ENCODE peak calls at places on chromosomes 6 and 20, in five cellular contexts. G is mucosa of descending colon, U is fibroblast of lung, S is AG04450, H is epithelial cell of esophagus. M is an unnamed sample.

GRCh38 chr6:105207524-105208269 is 27.9 kb upstream of the POPDC3 start:
- DNase-seq in U (no peak), S (no peak), H (peak), G (no peak), M (no peak)

GRCh38 chr6:166471797-166472260 is 89.1 kb upstream of the MPC1 start:
- DNase-seq in U (no peak), H (no peak), G (no peak), S (no peak), M (no peak)

GRCh38 chr6:11094411-11094851 is 797 bp downstream of the SMIM13 start:
- DNase-seq in U (peak), H (peak), S (no peak), G (peak), M (no peak)

GRCh38 chr6:33082702-33083101 is 6.9 kb downstream of the HLA-DPB1 start:
- DNase-seq in U (peak), G (no peak), S (no peak), H (peak), M (no peak)

GRCh38 chr6:109483744-109484075 is 691 bp upstream of the ZBTB24 start:
- DNase-seq in H (no peak), U (peak), G (no peak), S (no peak), M (no peak)

GRCh38 chr6:56860466-56860865 is 94.4 kb upstream of the BEND6 start:
- DNase-seq in H (peak), U (peak), G (no peak), S (no peak), M (no peak)

GRCh38 chr6:130602151-130602770 is 224.9 kb upstream of the SMLR1 start:
- DNase-seq in S (peak), H (peak), U (peak), G (no peak), M (peak)

GRCh38 chr6:89797317-89797716 is 22.3 kb downstream of the MDN1 start:
- DNase-seq in U (peak), S (peak), G (no peak), H (no peak), M (no peak)

GRCh38 chr6:14796974-14797762 is 448.7 kb upstream of the JARID2 start:
- DNase-seq in U (peak), S (no peak), G (no peak), H (peak), M (no peak)

GRCh38 chr6:119390276-119390793 is 40.8 kb upstream of the MAN1A1 start:
- DNase-seq in G (no peak), S (no peak), U (no peak), H (peak), M (no peak)

GRCh38 chr6:68139130-68139529 is 496.0 kb upstream of the ADGRB3 start:
- DNase-seq in G (no peak), S (no peak), U (no peak), H (no peak), M (no peak)

GRCh38 chr6:148332088-148332487 is 10.6 kb upstream of the SASH1 start:
- DNase-seq in G (no peak), U (no peak), S (no peak), H (peak), M (no peak)

GRCh38 chr6:37218501-37218900 is 39.1 kb upstream of the TBC1D22B start:
- DNase-seq in U (no peak), G (no peak), S (no peak), H (no peak), M (no peak)

GRCh38 chr6:37221585-37222124 is 35.9 kb upstream of the TBC1D22B start:
- DNase-seq in U (no peak), S (no peak), G (no peak), H (no peak), M (no peak)

GRCh38 chr6:37222992-37223391 is 34.6 kb upstream of the TBC1D22B start:
- DNase-seq in G (no peak), S (no peak), H (no peak), U (no peak), M (no peak)

GRCh38 chr6:37225350-37226169 is 32.0 kb upstream of the TBC1D22B start:
- DNase-seq in G (no peak), H (no peak), U (no peak), S (no peak), M (no peak)

DNA sequence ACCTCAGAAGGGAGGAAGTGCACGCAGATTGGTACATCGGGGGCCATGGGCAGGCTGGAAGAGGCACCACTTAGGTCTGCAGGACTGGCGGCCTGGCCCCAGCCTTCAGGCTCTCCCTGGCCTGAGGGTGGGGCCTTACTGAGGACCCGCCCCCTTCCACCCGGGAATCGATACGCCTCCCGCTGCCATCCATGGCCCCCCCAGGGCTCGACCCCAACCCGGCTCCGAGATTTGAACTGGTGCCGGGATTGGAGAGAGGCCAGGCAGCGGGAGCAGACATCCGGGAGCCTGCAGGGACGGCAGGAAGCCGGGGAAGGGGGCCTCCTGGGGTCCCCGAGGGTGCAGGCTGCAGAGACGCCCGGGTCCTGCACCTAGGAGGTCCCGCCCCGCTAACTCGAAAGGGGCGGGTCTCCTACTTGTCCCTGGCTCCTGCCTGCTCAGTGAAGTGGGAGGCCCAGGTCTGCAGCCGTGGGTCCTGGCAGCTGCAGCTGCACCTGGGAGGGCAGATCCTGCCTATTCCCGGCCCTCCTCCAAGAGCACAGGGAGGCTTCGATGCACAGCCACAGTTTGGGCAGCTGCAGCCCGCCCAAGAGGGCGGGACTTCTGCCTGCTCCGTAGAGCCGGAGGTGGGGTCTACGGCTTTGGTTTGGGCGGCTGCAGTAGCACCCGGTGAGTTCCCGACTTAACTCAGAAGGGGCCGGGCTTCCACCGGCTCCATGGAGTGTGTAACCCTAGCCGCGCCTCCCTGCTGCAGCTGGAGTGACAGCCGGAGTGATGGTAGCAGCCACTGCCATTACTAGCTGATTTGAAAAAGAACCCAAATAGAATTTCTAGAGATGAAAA is 35.2 kb upstream of the TBC1D22B start:
- DNase-seq in G (peak), S (no peak), U (peak), H (peak), M (peak)
- TF ChIP-seq CTCF in G (no peak), S (no peak), U (no peak), H (no peak), M (no peak)

GRCh38 chr6:16063580-16063979 is 65.3 kb upstream of the MYLIP start:
- DNase-seq in S (no peak), H (no peak), U (no peak), G (no peak), M (no peak)

GRCh38 chr6:16061833-16062232 is 67.1 kb upstream of the MYLIP start:
- DNase-seq in U (no peak), H (no peak), S (no peak), G (no peak), M (no peak)

GRCh38 chr6:16069222-16069621 is 59.7 kb upstream of the MYLIP start:
- DNase-seq in U (no peak), H (no peak), G (no peak), S (no peak), M (no peak)

GRCh38 chr6:16067568-16067967 is 61.3 kb upstream of the MYLIP start:
- DNase-seq in S (no peak), G (no peak), H (peak), U (no peak), M (no peak)

DNA sequence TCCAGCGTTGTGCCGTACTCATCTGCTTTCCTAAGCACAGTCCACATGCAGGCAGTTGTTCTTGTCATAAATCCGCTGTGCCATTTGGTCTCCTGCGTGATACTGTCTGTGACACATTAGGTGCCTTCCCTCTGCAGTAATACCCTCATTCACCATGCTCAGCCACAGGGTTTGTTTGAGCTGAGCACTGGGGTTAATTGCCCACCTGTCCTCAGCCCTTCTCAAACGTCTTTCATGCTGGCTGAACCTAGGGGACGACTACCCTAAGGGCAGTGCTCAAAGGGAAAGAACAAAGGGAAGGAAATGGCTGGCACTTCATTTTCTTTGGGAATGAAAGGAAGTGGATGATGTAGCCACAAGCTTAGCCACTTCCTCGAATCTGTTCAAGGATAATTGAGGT is 64.2 kb upstream of the MYLIP start:
- DNase-seq in H (no peak), G (no peak), U (no peak), S (no peak), M (no peak)
- H3K4me3 ChIP-seq in H (no peak), G (no peak), U (no peak), S (no peak), M (no peak)

GRCh38 chr6:132253906-132254305 is 147.4 kb downstream of the MOXD1 start:
- DNase-seq in H (no peak), G (no peak), S (no peak), U (no peak), M (no peak)

GRCh38 chr6:132257561-132257960 is 143.7 kb downstream of the MOXD1 start:
- DNase-seq in H (peak), U (no peak), S (no peak), G (no peak), M (no peak)

GRCh38 chr6:132259070-132259469 is 142.2 kb downstream of the MOXD1 start:
- DNase-seq in U (peak), G (no peak), H (peak), S (no peak), M (no peak)

GRCh38 chr6:132253211-132253610 is 148.1 kb downstream of the MOXD1 start:
- DNase-seq in U (no peak), S (no peak), G (no peak), H (no peak), M (no peak)

GRCh38 chr6:132256457-132256856 is 144.8 kb downstream of the MOXD1 start:
- DNase-seq in U (no peak), S (no peak), G (no peak), H (no peak), M (no peak)
- TF ChIP-seq CTCF in U (no peak), S (no peak), G (no peak), H (no peak), M (no peak)

GRCh38 chr6:28710466-28711191 is 184.9 kb downstream of the GPX5 start:
- DNase-seq in S (no peak), G (no peak), U (peak), H (peak), M (no peak)
- H3K4me3 ChIP-seq in S (no peak), G (no peak), U (no peak), H (no peak), M (no peak)

GRCh38 chr20:17749979-17750721 is 50.4 kb downstream of the BANF2 start:
- DNase-seq in U (peak), S (no peak), H (peak), G (no peak), M (no peak)

GRCh38 chr20:17752452-17752851 is 52.7 kb downstream of the BANF2 start:
- DNase-seq in S (no peak), H (no peak), U (no peak), G (no peak), M (no peak)

GRCh38 chr20:17749628-17749978 is 49.8 kb downstream of the BANF2 start:
- DNase-seq in H (no peak), S (no peak), U (no peak), G (no peak), M (no peak)

GRCh38 chr20:17750722-17751045 is 50.9 kb downstream of the BANF2 start:
- DNase-seq in S (no peak), U (no peak), G (no peak), H (no peak), M (no peak)

DNA sequence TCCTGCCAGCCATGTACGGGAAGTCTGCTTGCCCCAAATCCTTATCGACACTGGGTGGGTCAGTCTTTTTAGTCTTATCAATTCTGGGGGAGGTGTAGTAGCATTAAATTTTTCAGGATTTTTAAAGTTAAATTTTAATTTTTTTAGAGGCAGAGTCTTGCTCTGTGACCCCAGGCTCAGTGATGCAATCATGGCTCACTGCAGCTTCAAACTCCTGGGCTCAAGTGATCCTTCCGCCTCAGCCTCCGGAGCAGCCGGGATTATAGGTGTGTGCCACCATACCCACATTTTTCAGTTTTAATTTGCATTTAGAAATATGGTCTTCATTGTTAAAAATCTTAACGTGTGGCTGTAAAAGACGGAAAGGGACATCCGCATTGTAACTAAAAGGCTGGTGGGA is 51.9 kb downstream of the BANF2 start:
- DNase-seq in G (no peak), U (no peak), H (no peak), S (no peak), M (no peak)
- TF ChIP-seq CTCF in G (no peak), U (no peak), H (no peak), S (no peak), M (no peak)

DNA sequence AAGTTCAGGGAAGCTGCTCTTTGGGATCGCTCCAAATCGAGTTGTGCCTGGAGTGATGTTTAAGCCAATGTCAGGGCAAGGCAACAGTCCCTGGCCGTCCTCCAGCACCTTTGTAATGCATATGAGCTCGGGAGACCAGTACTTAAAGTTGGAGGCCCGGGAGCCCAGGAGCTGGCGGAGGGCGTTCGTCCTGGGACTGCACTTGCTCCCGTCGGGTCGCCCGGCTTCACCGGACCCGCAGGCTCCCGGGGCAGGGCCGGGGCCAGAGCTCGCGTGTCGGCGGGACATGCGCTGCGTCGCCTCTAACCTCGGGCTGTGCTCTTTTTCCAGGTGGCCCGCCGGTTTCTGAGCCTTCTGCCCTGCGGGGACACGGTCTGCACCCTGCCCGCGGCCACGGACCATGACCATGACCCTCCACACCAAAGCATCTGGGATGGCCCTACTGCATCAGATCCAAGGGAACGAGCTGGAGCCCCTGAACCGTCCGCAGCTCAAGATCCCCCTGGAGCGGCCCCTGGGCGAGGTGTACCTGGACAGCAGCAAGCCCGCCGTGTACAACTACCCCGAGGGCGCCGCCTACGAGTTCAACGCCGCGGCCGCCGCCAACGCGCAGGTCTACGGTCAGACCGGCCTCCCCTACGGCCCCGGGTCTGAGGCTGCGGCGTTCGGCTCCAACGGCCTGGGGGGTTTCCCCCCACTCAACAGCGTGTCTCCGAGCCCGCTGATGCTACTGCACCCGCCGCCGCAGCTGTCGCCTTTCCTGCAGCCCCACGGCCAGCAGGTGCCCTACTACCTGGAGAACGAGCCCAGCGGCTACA is at the start of gene ESR1:
- DNase-seq in U (peak), S (no peak), H (peak), G (no peak), M (no peak)
- H3K4me3 ChIP-seq in U (peak), S (no peak), H (peak), G (no peak), M (peak)

GRCh38 chr6:167504412-167504961 is 179.6 kb downstream of the TTLL2 start:
- DNase-seq in S (no peak), H (no peak), U (no peak), G (no peak), M (no peak)
- TF ChIP-seq CTCF in S (no peak), H (no peak), U (no peak), G (no peak), M (no peak)

GRCh38 chr20:23361108-23361650 is 803 bp upstream of the GZF1 start:
- DNase-seq in S (no peak), H (peak), U (peak), G (no peak), M (no peak)

GRCh38 chr20:23358563-23358906 is 3.4 kb upstream of the GZF1 start:
- DNase-seq in U (no peak), S (no peak), H (no peak), G (no peak), M (no peak)

GRCh38 chr20:23357767-23358562 is 4.0 kb upstream of the GZF1 start:
- DNase-seq in U (peak), S (peak), G (peak), H (peak), M (peak)

GRCh38 chr20:23361651-23362391 is at the start of gene GZF1:
- DNase-seq in U (peak), G (peak), S (peak), H (peak), M (peak)

DNA sequence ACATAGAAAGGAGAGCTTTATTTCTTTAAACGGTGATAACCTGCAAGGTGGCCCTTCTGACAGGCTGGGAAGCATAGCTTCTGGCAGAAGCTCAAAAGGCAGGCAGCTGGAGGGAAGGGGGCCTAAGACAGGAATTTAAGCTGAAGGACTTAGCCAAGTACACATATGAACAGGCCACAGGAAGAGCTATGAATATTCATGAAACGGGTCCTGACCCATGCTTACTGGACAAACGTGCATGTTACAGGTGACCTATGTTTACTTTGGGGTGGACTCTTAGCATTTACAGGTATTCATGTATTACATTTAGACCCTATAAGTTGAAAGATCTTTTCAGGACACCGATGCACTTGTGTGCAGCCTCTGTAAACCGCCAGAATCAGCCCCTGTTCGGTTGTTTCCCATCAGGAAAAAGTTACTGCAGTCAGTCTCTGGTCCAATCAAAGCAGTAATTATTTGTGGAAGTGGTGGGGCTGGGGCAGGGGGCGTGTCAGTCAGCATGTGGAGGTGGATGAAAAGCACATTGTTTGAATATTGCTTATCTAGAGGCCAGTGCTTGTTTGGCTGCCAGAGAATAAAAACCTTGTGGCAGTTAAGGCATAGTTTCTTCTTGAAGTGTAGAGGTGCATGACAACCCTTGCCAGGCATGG is 2.9 kb upstream of the GZF1 start:
- DNase-seq in U (no peak), H (no peak), G (peak), S (no peak), M (no peak)
- H3K4me3 ChIP-seq in U (no peak), H (no peak), G (no peak), S (no peak), M (no peak)

DNA sequence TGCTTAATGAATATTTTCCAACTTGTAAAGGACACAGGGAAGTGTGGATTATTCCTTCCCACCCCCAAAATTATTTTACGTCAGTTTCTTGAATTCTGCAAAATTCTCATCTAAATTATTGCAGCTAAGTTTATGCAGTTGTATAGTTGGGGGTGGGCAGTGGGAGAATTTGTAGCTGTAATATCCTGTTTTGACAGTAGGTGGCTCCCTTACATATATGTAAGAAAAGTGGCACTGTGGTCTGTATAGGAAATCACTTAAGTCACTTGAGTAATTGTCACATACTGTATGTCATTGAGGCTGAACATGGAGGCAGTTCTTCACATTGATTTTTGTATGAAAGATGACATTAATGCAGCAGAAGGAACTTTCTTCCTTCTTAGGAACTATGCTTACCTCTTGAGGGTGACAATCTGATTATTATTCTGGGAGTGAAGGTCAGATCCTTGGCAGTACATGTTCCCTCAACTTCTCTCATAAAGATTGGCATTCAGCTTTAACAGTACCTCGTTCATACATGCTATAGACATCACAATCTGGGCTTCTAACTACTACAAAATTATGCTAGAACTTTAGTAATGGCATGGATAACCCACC is 14.6 kb upstream of the CFAP206 start:
- DNase-seq in S (no peak), H (peak), G (no peak), U (peak), M (no peak)
- TF ChIP-seq CTCF in S (peak), H (peak), G (peak), U (peak), M (peak)

M was measured in kidney epithelial cell.